ENCODE peak calls at places on chromosome 11, in eight cellular contexts. One of them, this sample, is unnamed.

GRCh38 chr11:93727985-93728791 is 13.1 kb downstream of the TAF1D start:
- DNase-seq in OCI-LY7: peak
- DNase-seq in HepG2: no peak
- DNase-seq in neural progenitor cell: no peak
- DNase-seq in neuronal stem cell: no peak
- DNase-seq in H9: no peak
- DNase-seq in astrocyte: no peak
- DNase-seq in GM23248: no peak
- DNase-seq in this sample: no peak

GRCh38 chr11:93329936-93330445 is 551 bp upstream of the DEUP1 start:
- DNase-seq in HepG2: no peak
- DNase-seq in neural progenitor cell: peak
- DNase-seq in neuronal stem cell: no peak
- DNase-seq in GM23248: peak
- DNase-seq in astrocyte: peak
- DNase-seq in OCI-LY7: no peak
- DNase-seq in H9: peak
- DNase-seq in this sample: peak

GRCh38 chr11:65639623-65640482 is 2.0 kb downstream of the SIPA1 start:
- DNase-seq in neuronal stem cell: no peak
- DNase-seq in H9: no peak
- DNase-seq in astrocyte: no peak
- DNase-seq in neural progenitor cell: no peak
- DNase-seq in HepG2: no peak
- DNase-seq in GM23248: no peak
- DNase-seq in OCI-LY7: peak
- DNase-seq in this sample: peak

GRCh38 chr11:84828616-84829015 is 798.5 kb downstream of the DLG2 start:
- DNase-seq in astrocyte: no peak
- DNase-seq in neural progenitor cell: no peak
- DNase-seq in GM23248: no peak
- DNase-seq in H9: no peak
- DNase-seq in neuronal stem cell: no peak
- DNase-seq in OCI-LY7: no peak
- DNase-seq in HepG2: no peak
- DNase-seq in this sample: no peak

GRCh38 chr11:104968856-104969776 is 742 bp upstream of the CASP4 start:
- DNase-seq in astrocyte: peak
- DNase-seq in neural progenitor cell: peak
- DNase-seq in neuronal stem cell: no peak
- DNase-seq in H9: peak
- DNase-seq in OCI-LY7: no peak
- DNase-seq in HepG2: peak
- DNase-seq in GM23248: peak
- DNase-seq in this sample: peak

GRCh38 chr11:114172871-114173444 is 113.4 kb downstream of the ZBTB16 start:
- DNase-seq in astrocyte: no peak
- DNase-seq in neural progenitor cell: no peak
- DNase-seq in HepG2: no peak
- DNase-seq in H9: no peak
- DNase-seq in neuronal stem cell: no peak
- DNase-seq in GM23248: no peak
- DNase-seq in OCI-LY7: peak
- DNase-seq in this sample: no peak

GRCh38 chr11:126202646-126203359 is 8.6 kb downstream of the RPUSD4 start:
- DNase-seq in neural progenitor cell: no peak
- DNase-seq in GM23248: no peak
- DNase-seq in HepG2: no peak
- DNase-seq in neuronal stem cell: no peak
- DNase-seq in OCI-LY7: no peak
- DNase-seq in H9: no peak
- DNase-seq in astrocyte: no peak
- DNase-seq in this sample: no peak

GRCh38 chr11:131579932-131580387 is 209.5 kb downstream of the NTM start:
- DNase-seq in OCI-LY7: peak
- DNase-seq in GM23248: peak
- DNase-seq in astrocyte: peak
- DNase-seq in neural progenitor cell: peak
- DNase-seq in neuronal stem cell: peak
- DNase-seq in H9: peak
- DNase-seq in HepG2: peak
- DNase-seq in this sample: peak

GRCh38 chr11:102836290-102836875 is 7.0 kb downstream of the MMP3 start:
- DNase-seq in GM23248: peak
- DNase-seq in neural progenitor cell: no peak
- DNase-seq in HepG2: no peak
- DNase-seq in OCI-LY7: no peak
- DNase-seq in H9: no peak
- DNase-seq in neuronal stem cell: no peak
- DNase-seq in astrocyte: peak
- DNase-seq in this sample: peak

GRCh38 chr11:80024119-80024518 is 583.3 kb upstream of the TENM4 start:
- DNase-seq in astrocyte: no peak
- DNase-seq in GM23248: no peak
- DNase-seq in H9: no peak
- DNase-seq in neural progenitor cell: no peak
- DNase-seq in OCI-LY7: no peak
- DNase-seq in neuronal stem cell: no peak
- DNase-seq in HepG2: no peak
- DNase-seq in this sample: no peak

GRCh38 chr11:61783717-61784505 is 8.5 kb downstream of the TMEM258 start:
- DNase-seq in OCI-LY7: no peak
- DNase-seq in neural progenitor cell: no peak
- DNase-seq in HepG2: no peak
- DNase-seq in neuronal stem cell: no peak
- DNase-seq in GM23248: peak
- DNase-seq in H9: peak
- DNase-seq in astrocyte: peak
- DNase-seq in this sample: peak

GRCh38 chr11:59271247-59271755 is 58.6 kb upstream of the MPEG1 start:
- DNase-seq in astrocyte: no peak
- DNase-seq in neural progenitor cell: no peak
- DNase-seq in neuronal stem cell: no peak
- DNase-seq in HepG2: no peak
- DNase-seq in H9: no peak
- DNase-seq in GM23248: no peak
- DNase-seq in OCI-LY7: peak
- DNase-seq in this sample: no peak

GRCh38 chr11:91075032-91075695 is 852.3 kb upstream of the CHORDC1 start:
- DNase-seq in H9: no peak
- DNase-seq in neuronal stem cell: no peak
- DNase-seq in OCI-LY7: no peak
- DNase-seq in neural progenitor cell: no peak
- DNase-seq in HepG2: no peak
- DNase-seq in GM23248: no peak
- DNase-seq in astrocyte: no peak
- DNase-seq in this sample: no peak

GRCh38 chr11:77457340-77457739 is 16.6 kb downstream of the PAK1 start:
- DNase-seq in neural progenitor cell: peak
- DNase-seq in OCI-LY7: no peak
- DNase-seq in astrocyte: no peak
- DNase-seq in H9: peak
- DNase-seq in GM23248: no peak
- DNase-seq in HepG2: no peak
- DNase-seq in neuronal stem cell: peak
- DNase-seq in this sample: peak

GRCh38 chr11:19985106-19985505 is 175.2 kb downstream of the DBX1 start:
- DNase-seq in HepG2: no peak
- DNase-seq in H9: no peak
- DNase-seq in astrocyte: no peak
- DNase-seq in GM23248: peak
- DNase-seq in neural progenitor cell: no peak
- DNase-seq in OCI-LY7: no peak
- DNase-seq in neuronal stem cell: no peak
- DNase-seq in this sample: peak

GRCh38 chr11:65571940-65572339 is 398 bp upstream of the FAM89B start:
- DNase-seq in neuronal stem cell: no peak
- DNase-seq in neural progenitor cell: peak
- DNase-seq in H9: peak
- DNase-seq in GM23248: peak
- DNase-seq in HepG2: no peak
- DNase-seq in astrocyte: no peak
- DNase-seq in OCI-LY7: peak
- DNase-seq in this sample: peak

GRCh38 chr11:87224486-87224885 is 186.8 kb downstream of the TMEM135 start:
- DNase-seq in H9: no peak
- DNase-seq in neuronal stem cell: no peak
- DNase-seq in astrocyte: no peak
- DNase-seq in OCI-LY7: no peak
- DNase-seq in neural progenitor cell: no peak
- DNase-seq in GM23248: no peak
- DNase-seq in HepG2: no peak
- DNase-seq in this sample: peak

GRCh38 chr11:104531075-104531474 is 367.1 kb upstream of the PDGFD start:
- DNase-seq in OCI-LY7: no peak
- DNase-seq in HepG2: peak
- DNase-seq in neuronal stem cell: no peak
- DNase-seq in H9: peak
- DNase-seq in astrocyte: no peak
- DNase-seq in neural progenitor cell: peak
- DNase-seq in GM23248: no peak
- DNase-seq in this sample: no peak

GRCh38 chr11:45158891-45159605 is 12.6 kb downstream of the PRDM11 start:
- DNase-seq in H9: no peak
- DNase-seq in neuronal stem cell: no peak
- DNase-seq in OCI-LY7: no peak
- DNase-seq in HepG2: no peak
- DNase-seq in astrocyte: no peak
- DNase-seq in neural progenitor cell: no peak
- DNase-seq in GM23248: no peak
- DNase-seq in this sample: peak

DNA sequence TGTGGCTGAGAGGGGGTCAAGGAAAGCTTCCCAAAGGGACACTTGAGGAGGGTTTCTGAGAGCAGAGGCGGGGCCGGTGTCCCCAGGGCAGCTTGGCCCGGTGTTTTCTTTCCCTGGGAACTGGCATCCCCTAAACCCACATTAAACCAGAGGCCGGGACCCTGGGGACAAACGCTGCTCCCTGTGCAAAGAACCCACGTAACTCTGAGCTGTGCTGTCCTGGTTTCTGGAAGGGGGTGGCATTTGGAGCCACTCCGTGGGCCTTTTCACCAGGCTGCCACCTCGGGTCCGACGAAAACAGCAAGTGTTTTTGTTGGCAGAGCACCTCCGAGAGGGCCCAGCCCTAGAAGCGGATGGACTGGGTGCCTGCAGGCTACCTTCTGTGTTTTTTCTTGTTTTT is 100.2 kb upstream of the ANO1 start:
- DNase-seq in HepG2: no peak
- DNase-seq in H9: no peak
- DNase-seq in GM23248: no peak
- DNase-seq in OCI-LY7: no peak
- DNase-seq in neuronal stem cell: no peak
- DNase-seq in astrocyte: no peak
- DNase-seq in neural progenitor cell: no peak
- DNase-seq in this sample: no peak
- H3K4me2 ChIP-seq in HepG2: no peak
- H3K4me2 ChIP-seq in H9: no peak
- H3K4me2 ChIP-seq in GM23248: no peak
- H3K4me2 ChIP-seq in OCI-LY7: no peak
- H3K4me2 ChIP-seq in neuronal stem cell: no peak
- H3K4me2 ChIP-seq in astrocyte: no peak
- H3K4me2 ChIP-seq in neural progenitor cell: no peak
- H3K4me2 ChIP-seq in this sample: no peak

GRCh38 chr11:35564246-35564595 is 38.8 kb upstream of the PAMR1 start:
- DNase-seq in H9: no peak
- DNase-seq in neuronal stem cell: no peak
- DNase-seq in GM23248: no peak
- DNase-seq in astrocyte: no peak
- DNase-seq in OCI-LY7: no peak
- DNase-seq in neural progenitor cell: no peak
- DNase-seq in HepG2: no peak
- DNase-seq in this sample: no peak

GRCh38 chr11:35566161-35566560 is 40.7 kb upstream of the PAMR1 start:
- DNase-seq in GM23248: no peak
- DNase-seq in astrocyte: no peak
- DNase-seq in neural progenitor cell: no peak
- DNase-seq in HepG2: no peak
- DNase-seq in neuronal stem cell: no peak
- DNase-seq in OCI-LY7: no peak
- DNase-seq in H9: no peak
- DNase-seq in this sample: peak

GRCh38 chr11:35559949-35560348 is 34.5 kb upstream of the PAMR1 start:
- DNase-seq in GM23248: no peak
- DNase-seq in neural progenitor cell: no peak
- DNase-seq in neuronal stem cell: no peak
- DNase-seq in OCI-LY7: no peak
- DNase-seq in astrocyte: no peak
- DNase-seq in HepG2: no peak
- DNase-seq in H9: no peak
- DNase-seq in this sample: no peak

GRCh38 chr11:35566885-35567284 is 41.5 kb upstream of the PAMR1 start:
- DNase-seq in astrocyte: no peak
- DNase-seq in OCI-LY7: no peak
- DNase-seq in HepG2: no peak
- DNase-seq in H9: no peak
- DNase-seq in neuronal stem cell: no peak
- DNase-seq in GM23248: no peak
- DNase-seq in neural progenitor cell: no peak
- DNase-seq in this sample: no peak

GRCh38 chr11:35563413-35564245 is 38.2 kb upstream of the PAMR1 start:
- DNase-seq in GM23248: peak
- DNase-seq in H9: no peak
- DNase-seq in HepG2: no peak
- DNase-seq in neural progenitor cell: no peak
- DNase-seq in neuronal stem cell: no peak
- DNase-seq in astrocyte: no peak
- DNase-seq in OCI-LY7: no peak
- DNase-seq in this sample: peak
- H3K4me2 ChIP-seq in GM23248: peak
- H3K4me2 ChIP-seq in H9: no peak
- H3K4me2 ChIP-seq in HepG2: no peak
- H3K4me2 ChIP-seq in neural progenitor cell: no peak
- H3K4me2 ChIP-seq in neuronal stem cell: no peak
- H3K4me2 ChIP-seq in astrocyte: no peak
- H3K4me2 ChIP-seq in OCI-LY7: no peak
- H3K4me2 ChIP-seq in this sample: peak

GRCh38 chr11:27926056-27926455 is 181.9 kb downstream of the KIF18A start:
- DNase-seq in H9: no peak
- DNase-seq in astrocyte: no peak
- DNase-seq in GM23248: peak
- DNase-seq in OCI-LY7: no peak
- DNase-seq in neural progenitor cell: no peak
- DNase-seq in neuronal stem cell: no peak
- DNase-seq in HepG2: no peak
- DNase-seq in this sample: no peak
- H3K4me2 ChIP-seq in H9: no peak
- H3K4me2 ChIP-seq in astrocyte: no peak
- H3K4me2 ChIP-seq in GM23248: peak
- H3K4me2 ChIP-seq in OCI-LY7: no peak
- H3K4me2 ChIP-seq in neural progenitor cell: no peak
- H3K4me2 ChIP-seq in neuronal stem cell: no peak
- H3K4me2 ChIP-seq in HepG2: no peak
- H3K4me2 ChIP-seq in this sample: no peak

DNA sequence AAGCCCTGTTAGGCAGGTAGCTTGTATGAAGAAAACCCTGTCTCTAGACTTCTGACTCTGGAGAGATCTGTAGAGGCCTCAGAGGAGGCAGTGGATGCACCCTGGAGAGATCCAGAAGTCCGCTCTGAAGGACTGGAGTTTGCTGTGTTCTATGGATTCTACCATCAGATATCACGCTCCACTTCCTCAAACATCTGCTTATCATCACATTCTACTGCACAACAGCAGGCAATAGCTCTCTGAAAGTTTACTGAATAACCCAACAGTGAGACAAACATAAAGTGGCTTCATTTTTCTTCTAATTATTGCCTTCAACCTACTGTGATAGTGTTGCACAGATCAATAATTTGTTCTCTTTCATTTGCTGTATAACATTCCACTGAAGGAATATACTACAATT is 59.0 kb upstream of the OR9Q1 start:
- DNase-seq in HepG2: no peak
- DNase-seq in OCI-LY7: no peak
- DNase-seq in astrocyte: no peak
- DNase-seq in neural progenitor cell: no peak
- DNase-seq in H9: no peak
- DNase-seq in neuronal stem cell: no peak
- DNase-seq in GM23248: no peak
- DNase-seq in this sample: no peak
- H3K4me2 ChIP-seq in HepG2: no peak
- H3K4me2 ChIP-seq in OCI-LY7: no peak
- H3K4me2 ChIP-seq in astrocyte: no peak
- H3K4me2 ChIP-seq in neural progenitor cell: no peak
- H3K4me2 ChIP-seq in H9: no peak
- H3K4me2 ChIP-seq in neuronal stem cell: no peak
- H3K4me2 ChIP-seq in GM23248: no peak
- H3K4me2 ChIP-seq in this sample: no peak

This sample was measured in osteoblast.